ENCODE peak calls at places on chromosomes 1 and 21, in four cellular contexts. I, K, R and O are unnamed samples.

GRCh38 chr1:164876717-164877116 is 317.7 kb downstream of the PBX1 start:
- DNase-seq in I (no peak), K (no peak), R (no peak), O (no peak)

GRCh38 chr21:45153358-45154318 is 79.3 kb downstream of the ADARB1 start:
- DNase-seq in I (no peak), K (no peak), R (no peak), O (no peak)

GRCh38 chr1:90346349-90346748 is 351.4 kb downstream of the ZNF326 start:
- DNase-seq in I (no peak), K (no peak), R (no peak), O (no peak)

GRCh38 chr1:162019436-162019835 is 4.2 kb downstream of the OLFML2B start:
- DNase-seq in I (no peak), K (no peak), R (no peak), O (no peak)

GRCh38 chr1:89993541-89993940 is 1.4 kb upstream of the ZNF326 start:
- DNase-seq in I (no peak), K (no peak), R (no peak), O (no peak)

GRCh38 chr1:182142621-182143020 is 81.1 kb upstream of the ZNF648 start:
- DNase-seq in I (no peak), K (no peak), R (no peak), O (no peak)

GRCh38 chr1:97870574-97870973 is 50.3 kb downstream of the DPYD start:
- DNase-seq in I (no peak), K (no peak), R (no peak), O (no peak)

GRCh38 chr1:81371864-81372263 is 428.9 kb upstream of the ADGRL2 start:
- DNase-seq in I (no peak), K (no peak), R (no peak), O (no peak)

GRCh38 chr1:64923294-64923718 is 43.0 kb downstream of the JAK1 start:
- DNase-seq in I (no peak), K (no peak), R (no peak), O (peak)

GRCh38 chr1:247746391-247746935 is 1.5 kb downstream of the OR14A2 start:
- DNase-seq in I (no peak), K (no peak), R (no peak), O (no peak)

GRCh38 chr1:47663286-47663685 is 225.4 kb downstream of the FOXD2 start:
- DNase-seq in I (no peak), K (no peak), R (no peak), O (no peak)

GRCh38 chr1:156471496-156472490 is 28.8 kb downstream of the MEF2D start:
- DNase-seq in I (no peak), K (no peak), R (no peak), O (no peak)

GRCh38 chr1:9107156-9107555 is 21.7 kb downstream of the GPR157 start:
- DNase-seq in I (no peak), K (no peak), R (no peak), O (no peak)

GRCh38 chr1:169574336-169574735 is 11.9 kb downstream of the F5 start:
- DNase-seq in I (no peak), K (no peak), R (no peak), O (no peak)

GRCh38 chr1:208531003-208531750 is 287.0 kb upstream of the PLXNA2 start:
- DNase-seq in I (no peak), K (no peak), R (no peak), O (no peak)

GRCh38 chr21:36803051-36803709 is 104.3 kb downstream of the SIM2 start:
- DNase-seq in I (no peak), K (no peak), R (peak), O (no peak)